ENCODE peak calls at places on chromosomes 5 and 9, in nine cellular contexts. V is iPS-NIHi11, K is NCI-H460, L is glutamatergic neuron, Z is heart left ventricle, C is T-cell, D is NCI-H446, Y is GM19239, X is HT1080. B is an unnamed sample.

GRCh38 chr5:60521379-60522298 is 178.3 kb downstream of the DEPDC1B start:
- DNase-seq in V (no peak), Y (peak), C (no peak), X (no peak), K (no peak), Z (no peak), D (no peak), L (no peak), B (no peak)

GRCh38 chr9:4862506-4863250 is 69.9 kb downstream of the RCL1 start:
- DNase-seq in K (no peak), Z (no peak), L (no peak), V (no peak), Y (no peak), D (no peak), C (no peak), X (no peak), B (peak)

GRCh38 chr5:10607023-10607665 is 43.3 kb downstream of the ANKRD33B start:
- DNase-seq in Z (peak), D (no peak), Y (no peak), K (no peak), V (peak), L (no peak), C (no peak), X (no peak), B (no peak)

GRCh38 chr5:131579917-131580671 is 54.9 kb downstream of the RAPGEF6 start:
- DNase-seq in L (no peak), K (no peak), C (no peak), V (no peak), X (no peak), Z (no peak), Y (no peak), D (no peak), B (no peak)

GRCh38 chr5:59253625-59254024 is 639.9 kb downstream of the PDE4D start:
- DNase-seq in V (no peak), L (no peak), D (no peak), X (no peak), K (no peak), C (no peak), Y (no peak), Z (no peak), B (no peak)

GRCh38 chr5:56638768-56639238 is 176.5 kb upstream of the MAP3K1 start:
- DNase-seq in Z (no peak), K (no peak), X (no peak), L (no peak), D (no peak), C (peak), Y (no peak), V (no peak), B (no peak)

GRCh38 chr5:169071-169727 is 22.1 kb upstream of the LRRC14B start:
- DNase-seq in L (peak), K (no peak), C (no peak), Z (peak), D (no peak), V (no peak), X (no peak), Y (no peak), B (peak)

GRCh38 chr9:36023260-36024048 is 13.3 kb upstream of the RECK start:
- DNase-seq in Z (peak), C (peak), Y (peak), V (peak), X (peak), K (peak), L (peak), D (peak), B (no peak)

GRCh38 chr5:160450164-160450932 is 28.7 kb downstream of the PTTG1 start:
- DNase-seq in C (no peak), D (no peak), K (no peak), V (no peak), X (no peak), Y (no peak), Z (no peak), L (no peak), B (no peak)

GRCh38 chr9:126222363-126222834 is 104.2 kb upstream of the MVB12B start:
- DNase-seq in V (peak), K (no peak), D (no peak), L (no peak), C (no peak), Y (no peak), X (no peak), Z (no peak), B (no peak)

GRCh38 chr9:88775037-88775471 is 216.2 kb upstream of the S1PR3 start:
- DNase-seq in Y (no peak), C (no peak), V (no peak), Z (no peak), L (no peak), D (no peak), X (peak), K (peak), B (peak)

B was measured in sigmoid colon.